ENCODE peak calls at places on chromosomes 2 and 18, in six cellular contexts. B is AG09319, D is epithelial cell of esophagus, I is PC-9, E is MCF 10A, O is upper lobe of right lung. C is an unnamed sample.

GRCh38 chr2:233121856-233122255 is 61.7 kb downstream of the INPP5D start:
- DNase-seq in B (no peak), D (peak), I (peak), E (no peak), O (peak), C (no peak)

GRCh38 chr2:124894199-124894598 is 869.1 kb downstream of the CNTNAP5 start:
- DNase-seq in B (no peak), D (no peak), I (no peak), E (peak), O (no peak), C (no peak)

GRCh38 chr2:167294031-167294774 is 405.9 kb downstream of the XIRP2 start:
- DNase-seq in B (no peak), D (peak), I (no peak), E (no peak), O (peak), C (no peak)

GRCh38 chr2:219569635-219570034 is 1.7 kb downstream of the OBSL1 start:
- DNase-seq in B (no peak), D (no peak), I (no peak), E (no peak), O (no peak), C (no peak)

GRCh38 chr2:28604284-28604843 is 108.5 kb downstream of the PLB1 start:
- DNase-seq in B (no peak), D (no peak), I (no peak), E (no peak), O (no peak), C (no peak)

GRCh38 chr2:73594241-73594640 is 48.0 kb downstream of the NAT8 start:
- DNase-seq in B (no peak), D (no peak), I (no peak), E (no peak), O (no peak), C (no peak)

GRCh38 chr18:45108754-45109153 is 428.1 kb downstream of the SETBP1 start:
- DNase-seq in B (no peak), D (no peak), I (no peak), E (no peak), O (no peak), C (no peak)

GRCh38 chr2:161843936-161844335 is 219.7 kb downstream of the SLC4A10 start:
- DNase-seq in B (no peak), D (no peak), I (no peak), E (no peak), O (no peak), C (no peak)

GRCh38 chr2:203453858-203454451 is 81.1 kb downstream of the RAPH1 start:
- DNase-seq in B (peak), D (peak), I (no peak), E (peak), O (no peak), C (no peak)

GRCh38 chr2:206323486-206323885 is 49.0 kb downstream of the ZDBF2 start:
- DNase-seq in B (no peak), D (no peak), I (no peak), E (no peak), O (no peak), C (no peak)
- TF ChIP-seq CTCF in B (no peak), D (peak), I (no peak), E (no peak), O (no peak), C (no peak)

DNA sequence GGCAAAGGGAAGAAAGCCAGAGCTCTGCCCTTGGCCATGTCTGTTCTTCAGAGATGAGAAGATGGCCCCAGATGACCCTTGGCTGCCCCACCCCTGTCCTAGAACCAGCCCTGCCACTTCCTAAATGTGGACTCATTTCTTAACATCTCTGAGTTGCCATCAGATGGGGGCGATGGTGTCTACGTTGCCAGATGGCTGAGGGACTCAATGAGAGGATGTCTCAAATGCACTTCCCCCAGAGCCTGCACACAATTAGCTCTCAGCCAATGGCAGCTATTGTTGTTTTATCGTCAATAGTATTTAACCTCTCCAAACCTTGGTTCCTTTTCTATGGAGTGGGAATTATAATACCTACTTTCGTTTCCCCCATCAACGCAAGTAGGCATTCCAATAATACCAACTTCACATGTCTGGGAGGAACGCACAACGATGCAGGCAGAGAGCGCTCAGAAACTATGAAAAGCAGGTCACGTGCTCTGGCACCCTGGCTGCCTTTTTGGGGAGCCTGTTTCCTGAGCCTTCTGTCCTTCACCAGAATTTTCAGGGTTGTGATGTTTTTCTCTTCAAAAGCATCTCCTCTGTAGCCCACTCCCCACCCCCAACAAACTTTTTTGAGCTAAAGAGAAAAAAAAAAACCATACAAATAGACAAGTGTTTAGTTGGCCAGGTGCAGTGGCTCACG is 100.3 kb downstream of the MCFD2 start:
- DNase-seq in B (no peak), D (no peak), I (no peak), E (no peak), O (no peak), C (no peak)
- TF ChIP-seq CTCF in B (no peak), D (no peak), I (no peak), E (no peak), O (no peak), C (no peak)

GRCh38 chr18:35661483-35662146 is 80.1 kb downstream of the GALNT1 start:
- DNase-seq in B (no peak), D (no peak), I (no peak), E (peak), O (no peak), C (no peak)
- TF ChIP-seq CTCF in B (no peak), D (no peak), I (no peak), E (no peak), O (no peak), C (no peak)

GRCh38 chr2:84970266-84970955 is 550 bp upstream of the KCMF1 start:
- DNase-seq in B (no peak), D (peak), I (peak), E (peak), O (peak), C (no peak)
- TF ChIP-seq CTCF in B (no peak), D (no peak), I (no peak), E (no peak), O (no peak), C (no peak)

DNA sequence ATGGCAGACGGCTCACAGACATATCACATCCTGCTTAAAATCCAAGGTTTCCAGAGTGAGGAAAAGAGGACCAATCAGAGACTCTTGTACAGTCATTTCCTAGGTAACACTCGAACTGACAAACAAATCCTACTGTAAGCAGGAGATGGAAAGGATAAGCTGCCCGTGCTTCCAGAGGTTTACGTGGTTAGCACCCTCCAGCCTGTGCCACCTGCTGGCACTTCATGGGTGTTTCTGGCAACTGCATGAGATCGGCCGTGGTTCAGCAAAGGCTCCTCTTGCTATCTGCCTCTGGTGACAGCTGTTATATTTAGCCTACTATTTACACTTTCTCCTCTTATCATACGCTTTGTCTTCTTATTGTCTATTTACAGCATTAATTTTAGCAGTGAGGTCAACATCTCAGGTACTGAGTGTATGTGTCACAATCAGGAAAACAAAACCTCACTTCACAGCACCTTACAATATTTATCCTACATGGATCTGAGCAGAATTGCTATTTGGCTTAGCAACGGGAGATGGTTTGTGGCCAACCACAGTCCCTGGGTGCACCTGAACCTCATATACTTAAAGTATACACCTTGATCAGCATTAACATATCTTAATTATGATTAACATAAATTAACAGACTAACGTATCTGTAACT is 226.9 kb downstream of the TMEM163 start:
- DNase-seq in B (no peak), D (peak), I (peak), E (peak), O (no peak), C (no peak)
- TF ChIP-seq CTCF in B (no peak), D (peak), I (no peak), E (no peak), O (peak), C (no peak)

GRCh38 chr2:36762764-36763490 is 66.4 kb downstream of the VIT start:
- DNase-seq in B (no peak), D (no peak), I (no peak), E (no peak), O (no peak), C (no peak)
- TF ChIP-seq CTCF in B (no peak), D (no peak), I (no peak), E (no peak), O (no peak), C (no peak)

C was measured in omental fat pad.